ENCODE peak calls at places on chromosomes 6 and 20, in five cellular contexts. Z, U, E, S and D are unnamed samples.

GRCh38 chr6:35810831-35811698 is 5.9 kb downstream of the LHFPL5 start:
- DNase-seq in Z (no peak), U (peak), E (no peak), S (no peak), D (peak)

GRCh38 chr20:3514012-3514642 is 43.3 kb downstream of the ATRN start:
- DNase-seq in Z (no peak), U (no peak), E (no peak), S (no peak), D (no peak)

GRCh38 chr20:17503501-17504325 is 27.5 kb downstream of the BFSP1 start:
- DNase-seq in Z (no peak), U (no peak), E (no peak), S (no peak), D (no peak)

GRCh38 chr6:130453230-130453629 is 87.4 kb downstream of the TMEM200A start:
- DNase-seq in Z (no peak), U (peak), E (no peak), S (no peak), D (no peak)

GRCh38 chr6:90346729-90347128 is 50.1 kb upstream of the BACH2 start:
- DNase-seq in Z (no peak), U (no peak), E (no peak), S (no peak), D (no peak)

GRCh38 chr20:62910217-62910766 is 16.0 kb downstream of the DIDO1 start:
- DNase-seq in Z (no peak), U (no peak), E (no peak), S (no peak), D (no peak)

GRCh38 chr6:14499309-14499708 is 381.7 kb downstream of the CD83 start:
- DNase-seq in Z (no peak), U (no peak), E (no peak), S (no peak), D (no peak)

GRCh38 chr6:89644864-89645263 is 6.3 kb upstream of the LYRM2 start:
- DNase-seq in Z (no peak), U (no peak), E (no peak), S (no peak), D (no peak)

GRCh38 chr6:144148891-144149290 is 1.4 kb upstream of the STX11 start:
- DNase-seq in Z (no peak), U (no peak), E (no peak), S (no peak), D (no peak)

GRCh38 chr6:22147983-22148797 is 148.6 kb downstream of the PRL start:
- DNase-seq in Z (peak), U (peak), E (peak), S (no peak), D (peak)

GRCh38 chr6:22145294-22145693 is 151.5 kb downstream of the PRL start:
- DNase-seq in Z (peak), U (no peak), E (no peak), S (no peak), D (no peak)

GRCh38 chr6:22147469-22147815 is 149.4 kb downstream of the PRL start:
- DNase-seq in Z (no peak), U (no peak), E (no peak), S (no peak), D (no peak)

GRCh38 chr6:22145823-22146379 is 150.9 kb downstream of the PRL start:
- DNase-seq in Z (peak), U (peak), E (peak), S (peak), D (peak)

GRCh38 chr6:22146581-22147468 is 150.0 kb downstream of the PRL start:
- DNase-seq in Z (peak), U (peak), E (peak), S (peak), D (no peak)
- H3K4me3 ChIP-seq in Z (no peak), U (no peak), E (peak), S (peak), D (peak)

DNA sequence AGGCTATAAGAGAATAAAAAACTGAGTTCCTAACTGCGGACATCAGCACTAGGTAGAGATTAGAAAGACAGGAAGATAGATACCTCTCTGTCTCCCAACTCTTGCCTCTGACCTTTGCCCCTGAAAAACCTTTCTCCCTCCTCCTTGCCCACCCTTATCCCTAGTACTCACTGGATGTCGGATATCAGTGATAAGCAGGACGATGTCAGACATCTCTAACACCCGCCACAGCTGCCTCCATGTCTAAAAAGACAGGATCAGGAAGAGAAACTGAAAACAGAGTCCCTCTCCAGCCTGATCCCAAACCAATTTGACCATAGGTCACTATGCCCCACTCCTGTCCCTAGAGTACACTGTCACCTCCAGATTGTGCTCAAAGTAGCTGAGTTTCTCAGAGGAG is 1.9 kb downstream of the GNL1 start:
- DNase-seq in Z (no peak), U (no peak), E (no peak), S (no peak), D (no peak)
- H3K4me3 ChIP-seq in Z (no peak), U (no peak), E (no peak), S (no peak), D (peak)

GRCh38 chr6:165661416-165662001 is 1.5 kb downstream of the PDE10A start:
- DNase-seq in Z (peak), U (peak), E (no peak), S (no peak), D (no peak)
- H3K4me3 ChIP-seq in Z (peak), U (peak), E (peak), S (peak), D (no peak)

GRCh38 chr6:117776441-117776840 is 101.2 kb downstream of the NUS1 start:
- DNase-seq in Z (peak), U (no peak), E (no peak), S (no peak), D (no peak)

GRCh38 chr6:117771403-117771802 is 96.1 kb downstream of the NUS1 start:
- DNase-seq in Z (no peak), U (no peak), E (no peak), S (no peak), D (no peak)
- H3K4me3 ChIP-seq in Z (no peak), U (no peak), E (no peak), S (no peak), D (no peak)

GRCh38 chr20:22566876-22567658 is 17.3 kb downstream of the FOXA2 start:
- DNase-seq in Z (no peak), U (no peak), E (no peak), S (no peak), D (no peak)

GRCh38 chr20:22572023-22572422 is 12.3 kb downstream of the FOXA2 start:
- DNase-seq in Z (no peak), U (no peak), E (no peak), S (no peak), D (no peak)

GRCh38 chr20:22572491-22572890 is 11.9 kb downstream of the FOXA2 start:
- DNase-seq in Z (no peak), U (no peak), E (no peak), S (no peak), D (no peak)

GRCh38 chr20:22567944-22568871 is 16.2 kb downstream of the FOXA2 start:
- DNase-seq in Z (peak), U (no peak), E (no peak), S (no peak), D (no peak)

DNA sequence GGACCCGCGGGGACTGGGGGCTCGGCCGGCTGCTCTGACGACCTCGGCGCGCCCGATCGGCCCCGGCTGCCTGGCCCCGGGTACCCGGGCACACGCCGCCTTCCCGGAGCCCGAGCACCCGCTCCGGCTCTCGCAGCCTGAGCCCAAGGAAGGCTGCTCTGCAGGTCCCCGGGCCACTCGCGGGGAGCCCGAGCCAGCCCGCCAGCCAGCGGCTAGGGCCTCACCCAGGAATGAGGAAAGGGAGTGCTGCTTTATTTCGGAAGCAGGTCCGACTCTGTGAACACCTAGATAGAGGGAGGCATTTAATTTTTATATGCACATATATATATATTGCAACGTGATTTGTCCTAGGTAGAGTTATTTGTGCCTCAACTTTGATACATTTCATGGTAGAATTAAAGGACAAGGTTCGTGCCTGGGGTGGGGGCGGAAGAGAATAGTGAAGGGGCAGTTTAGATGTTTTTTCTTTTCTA is 15.5 kb downstream of the FOXA2 start:
- DNase-seq in Z (peak), U (no peak), E (no peak), S (no peak), D (no peak)
- H3K4me3 ChIP-seq in Z (peak), U (no peak), E (no peak), S (no peak), D (no peak)

DNA sequence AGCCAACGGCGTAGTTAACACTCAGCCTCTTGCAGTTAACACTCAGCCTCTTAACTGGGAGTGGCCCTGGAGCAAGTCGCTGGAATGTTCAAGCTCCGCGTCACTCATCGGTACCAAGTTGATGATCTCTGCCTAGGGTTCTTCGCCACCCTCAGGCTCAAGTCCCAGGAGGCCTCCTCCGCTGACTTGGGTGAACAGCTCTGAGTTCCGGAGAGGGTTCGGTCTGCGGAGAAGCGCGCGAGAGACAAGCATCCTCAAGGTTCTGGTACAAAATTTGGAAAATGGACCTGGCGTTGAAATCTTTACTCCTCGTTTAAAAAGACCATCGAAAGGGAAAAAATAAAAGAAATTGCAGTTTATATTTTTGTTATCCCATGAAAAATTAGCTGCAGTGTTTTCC is 876 bp upstream of the DSP start:
- DNase-seq in Z (peak), U (no peak), E (no peak), S (no peak), D (no peak)
- H3K4me3 ChIP-seq in Z (peak), U (peak), E (no peak), S (no peak), D (peak)

GRCh38 chr20:51303731-51304670 is 238.5 kb downstream of the NFATC2 start:
- DNase-seq in Z (no peak), U (no peak), E (no peak), S (no peak), D (no peak)

GRCh38 chr20:51299413-51299812 is 243.1 kb downstream of the NFATC2 start:
- DNase-seq in Z (no peak), U (no peak), E (no peak), S (no peak), D (no peak)

GRCh38 chr20:51298141-51298540 is 244.4 kb downstream of the NFATC2 start:
- DNase-seq in Z (no peak), U (no peak), E (no peak), S (no peak), D (no peak)

GRCh38 chr20:51301026-51301425 is 241.5 kb downstream of the NFATC2 start:
- DNase-seq in Z (no peak), U (no peak), E (no peak), S (no peak), D (no peak)

DNA sequence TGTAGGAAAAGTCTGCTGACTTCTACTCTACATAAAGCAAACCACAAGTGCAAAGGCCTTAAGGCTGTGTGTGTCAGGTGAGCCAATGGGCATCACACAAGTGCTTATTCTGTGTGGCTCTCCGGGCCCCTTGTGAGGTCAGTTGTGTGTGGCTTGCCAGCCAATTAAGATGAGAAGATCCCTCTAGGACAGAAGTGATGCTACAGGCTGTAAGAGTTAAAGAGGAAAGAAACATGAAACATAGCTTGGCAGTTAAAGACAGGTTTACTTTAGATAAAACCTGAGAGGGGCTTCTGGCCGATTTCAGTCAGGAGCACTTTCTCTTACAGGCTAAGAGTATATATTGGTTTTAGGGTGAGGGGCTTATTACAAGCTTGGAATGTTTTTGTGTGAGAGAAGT is 242.4 kb downstream of the NFATC2 start:
- DNase-seq in Z (no peak), U (no peak), E (no peak), S (no peak), D (no peak)
- H3K4me3 ChIP-seq in Z (no peak), U (no peak), E (no peak), S (no peak), D (no peak)

DNA sequence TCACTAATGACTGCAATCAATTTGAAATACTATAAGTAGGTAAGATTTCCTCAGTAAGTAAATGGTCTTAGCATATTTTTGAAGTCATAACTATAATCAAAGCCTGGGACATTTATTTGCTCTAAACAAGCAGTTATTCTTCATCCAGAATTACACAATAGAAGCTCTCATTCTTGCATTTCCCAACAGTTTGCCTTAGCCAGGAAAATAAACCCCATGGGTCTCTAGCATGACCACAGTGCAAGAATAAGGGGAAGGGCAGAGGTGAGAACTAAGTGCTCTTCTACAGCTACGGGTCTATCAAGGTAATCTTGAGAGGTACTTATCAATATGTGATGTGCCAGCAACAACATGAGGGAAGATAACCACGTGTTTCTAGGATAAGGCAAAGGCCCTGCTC is 14.1 kb upstream of the HLA-C start:
- DNase-seq in Z (no peak), U (no peak), E (no peak), S (no peak), D (no peak)
- H3K4me3 ChIP-seq in Z (no peak), U (no peak), E (no peak), S (no peak), D (no peak)

GRCh38 chr20:22504829-22505377 is 79.5 kb downstream of the FOXA2 start:
- DNase-seq in Z (no peak), U (no peak), E (no peak), S (no peak), D (no peak)

GRCh38 chr20:22509090-22509938 is 75.1 kb downstream of the FOXA2 start:
- DNase-seq in Z (no peak), U (no peak), E (no peak), S (no peak), D (no peak)

GRCh38 chr20:22506827-22507226 is 77.5 kb downstream of the FOXA2 start:
- DNase-seq in Z (no peak), U (no peak), E (no peak), S (no peak), D (no peak)

GRCh38 chr20:22508426-22508825 is 75.9 kb downstream of the FOXA2 start:
- DNase-seq in Z (no peak), U (no peak), E (no peak), S (no peak), D (no peak)

DNA sequence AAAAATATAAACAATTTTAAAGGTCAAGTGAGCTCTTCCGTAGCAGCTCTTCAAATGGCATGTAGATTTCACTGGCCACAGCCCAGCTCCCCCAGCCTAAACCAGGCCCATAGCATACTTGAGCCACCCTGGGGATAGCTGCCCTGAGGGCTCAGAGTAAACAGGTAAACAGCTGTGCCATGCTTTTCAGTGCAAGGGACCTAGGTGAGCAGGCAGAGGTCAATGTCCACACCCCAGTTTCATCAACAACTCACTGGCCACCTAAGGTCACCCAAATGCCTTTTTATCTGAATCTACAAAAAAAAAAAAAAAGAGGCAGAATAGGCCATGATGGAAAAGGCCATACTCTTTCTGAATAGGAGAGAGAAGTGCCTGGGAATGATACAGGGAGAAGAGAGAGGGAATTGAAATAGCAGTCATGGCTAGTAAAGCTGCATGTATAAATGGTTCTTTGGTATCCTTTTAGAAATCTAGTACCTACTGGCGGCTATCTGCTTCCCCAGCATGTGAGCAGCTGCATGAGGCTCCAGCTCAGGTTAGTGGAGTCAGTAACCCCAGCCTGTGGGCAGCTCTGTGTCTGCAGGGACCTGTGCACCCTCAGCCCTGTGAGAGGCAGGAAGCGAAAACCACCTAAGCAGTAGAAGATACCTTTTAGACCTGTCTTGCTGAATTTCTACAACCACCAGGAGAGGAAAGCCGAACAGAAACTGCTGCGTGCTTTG is 77.0 kb downstream of the FOXA2 start:
- DNase-seq in Z (no peak), U (no peak), E (no peak), S (no peak), D (no peak)
- H3K4me3 ChIP-seq in Z (no peak), U (no peak), E (no peak), S (no peak), D (no peak)